ENCODE peak calls at places on chromosomes 7 and 10, in ten cellular contexts. Y is SW480, V is epithelial cell of prostate, I is AG04449, L is T1000, E is cardiac fibroblast, R is GM23248, O is activated T-cell treated with anti-CD3 and anti-CD28 coated beads for 24 hours, J is NCI-H1436, Z is dermis microvascular lymphatic vessel endothelial cell. B is an unnamed sample.

GRCh38 chr7:116315293-116315692 is 105.0 kb downstream of the TES start:
- DNase-seq in J (no peak), L (peak), V (peak), I (peak), E (no peak), O (no peak), Y (no peak), Z (peak), R (peak), B (no peak)

GRCh38 chr7:33054261-33054964 is 8.2 kb downstream of the NT5C3A start:
- DNase-seq in R (peak), V (no peak), Z (peak), L (no peak), J (no peak), I (no peak), E (no peak), Y (no peak), O (no peak), B (no peak)

GRCh38 chr7:46932656-46933424 is 649.1 kb downstream of the TNS3 start:
- DNase-seq in Z (peak), O (no peak), J (no peak), I (peak), V (peak), R (peak), E (peak), Y (peak), L (peak), B (peak)

GRCh38 chr7:38675500-38676106 is 44.4 kb upstream of the AMPH start:
- DNase-seq in O (no peak), J (no peak), Z (no peak), V (no peak), Y (no peak), L (no peak), E (no peak), I (no peak), R (no peak), B (no peak)

GRCh38 chr7:69597278-69598076 is 798 bp upstream of the AUTS2 start:
- DNase-seq in O (no peak), Y (no peak), I (no peak), J (no peak), R (peak), Z (peak), V (no peak), L (no peak), E (peak), B (no peak)

GRCh38 chr10:31584098-31584631 is 265.1 kb downstream of the ZEB1 start:
- DNase-seq in E (no peak), L (no peak), R (no peak), I (no peak), J (no peak), O (no peak), V (no peak), Y (no peak), Z (no peak), B (no peak)

GRCh38 chr7:69430502-69431145 is 167.7 kb upstream of the AUTS2 start:
- DNase-seq in I (no peak), E (no peak), L (no peak), V (no peak), O (no peak), R (peak), Z (no peak), Y (no peak), J (no peak), B (no peak)

GRCh38 chr10:128035557-128035973 is 90.7 kb downstream of the MKI67 start:
- DNase-seq in E (peak), R (peak), O (peak), L (no peak), Y (no peak), Z (peak), V (no peak), J (no peak), I (no peak), B (no peak)

GRCh38 chr7:87483131-87483530 is 7.7 kb upstream of the ABCB4 start:
- DNase-seq in L (no peak), V (no peak), I (no peak), Y (no peak), E (no peak), J (no peak), Z (no peak), O (no peak), R (no peak), B (no peak)

GRCh38 chr7:50502001-50502684 is 52.0 kb upstream of the FIGNL1 start:
- DNase-seq in J (no peak), L (peak), I (peak), Y (peak), Z (peak), O (no peak), V (peak), R (peak), E (peak), B (peak)

GRCh38 chr10:124010563-124011131 is 82.8 kb downstream of the CHST15 start:
- DNase-seq in Y (peak), J (no peak), V (no peak), I (no peak), O (no peak), L (no peak), R (no peak), E (no peak), Z (no peak), B (no peak)

GRCh38 chr10:78570633-78571032 is 498.1 kb upstream of the ZMIZ1 start:
- DNase-seq in J (no peak), I (no peak), Z (no peak), Y (no peak), O (no peak), V (no peak), E (no peak), R (no peak), L (no peak), B (no peak)

GRCh38 chr7:27899601-27900000 is 159.6 kb downstream of the TAX1BP1 start:
- DNase-seq in Z (no peak), Y (no peak), J (no peak), V (no peak), O (peak), L (no peak), I (no peak), R (peak), E (no peak), B (no peak)

B was measured in BJ.